ENCODE peak calls at places on chromosomes 1 and 21, in ten cellular contexts. One of them, this sample, is unnamed.

GRCh38 chr1:71621785-71622184 is 541.0 kb upstream of the ZRANB2 start:
- DNase-seq in transverse colon: no peak
- DNase-seq in MCF 10A: peak; percentile 34
- DNase-seq in heart left ventricle: no peak
- DNase-seq in SK-N-SH: no peak
- DNase-seq in dorsolateral prefrontal cortex: no peak
- DNase-seq in HFFc6: peak; percentile 54
- DNase-seq in CD4-positive, alpha-beta T cell: no peak
- DNase-seq in pancreas: no peak
- DNase-seq in cardiac fibroblast: no peak
- DNase-seq in this sample: no peak

GRCh38 chr21:32055305-32055704 is 182.5 kb downstream of the HUNK start:
- DNase-seq in transverse colon: no peak
- DNase-seq in MCF 10A: no peak
- DNase-seq in heart left ventricle: no peak
- DNase-seq in SK-N-SH: no peak
- DNase-seq in dorsolateral prefrontal cortex: no peak
- DNase-seq in HFFc6: no peak
- DNase-seq in CD4-positive, alpha-beta T cell: no peak
- DNase-seq in pancreas: no peak
- DNase-seq in cardiac fibroblast: no peak
- DNase-seq in this sample: no peak

GRCh38 chr1:51555866-51556619 is 37.0 kb upstream of the EPS15 start:
- DNase-seq in transverse colon: no peak
- DNase-seq in MCF 10A: no peak
- DNase-seq in heart left ventricle: no peak
- DNase-seq in SK-N-SH: no peak
- DNase-seq in dorsolateral prefrontal cortex: no peak
- DNase-seq in HFFc6: no peak
- DNase-seq in CD4-positive, alpha-beta T cell: no peak
- DNase-seq in pancreas: no peak
- DNase-seq in cardiac fibroblast: no peak
- DNase-seq in this sample: no peak

GRCh38 chr1:180674603-180675530 is 43.0 kb downstream of the XPR1 start:
- DNase-seq in transverse colon: no peak
- DNase-seq in MCF 10A: peak; percentile 10
- DNase-seq in heart left ventricle: no peak
- DNase-seq in SK-N-SH: no peak
- DNase-seq in dorsolateral prefrontal cortex: no peak
- DNase-seq in HFFc6: no peak
- DNase-seq in CD4-positive, alpha-beta T cell: no peak
- DNase-seq in pancreas: no peak
- DNase-seq in cardiac fibroblast: peak; percentile 26
- DNase-seq in this sample: no peak

GRCh38 chr1:245001252-245001651 is 136.9 kb upstream of the HNRNPU start:
- DNase-seq in transverse colon: no peak
- DNase-seq in MCF 10A: no peak
- DNase-seq in heart left ventricle: no peak
- DNase-seq in SK-N-SH: no peak
- DNase-seq in dorsolateral prefrontal cortex: no peak
- DNase-seq in HFFc6: no peak
- DNase-seq in CD4-positive, alpha-beta T cell: no peak
- DNase-seq in pancreas: no peak
- DNase-seq in cardiac fibroblast: no peak
- DNase-seq in this sample: no peak

GRCh38 chr1:61182049-61182448 is 99.7 kb downstream of the NFIA start:
- DNase-seq in transverse colon: no peak
- DNase-seq in MCF 10A: peak; percentile 28
- DNase-seq in heart left ventricle: no peak
- DNase-seq in SK-N-SH: no peak
- DNase-seq in dorsolateral prefrontal cortex: no peak
- DNase-seq in HFFc6: peak; percentile 69
- DNase-seq in CD4-positive, alpha-beta T cell: no peak
- DNase-seq in pancreas: no peak
- DNase-seq in cardiac fibroblast: peak; percentile 63
- DNase-seq in this sample: no peak

GRCh38 chr1:9822490-9822889 is 1.3 kb downstream of the CLSTN1 start:
- DNase-seq in transverse colon: no peak
- DNase-seq in MCF 10A: no peak
- DNase-seq in heart left ventricle: no peak
- DNase-seq in SK-N-SH: no peak
- DNase-seq in dorsolateral prefrontal cortex: no peak
- DNase-seq in HFFc6: no peak
- DNase-seq in CD4-positive, alpha-beta T cell: no peak
- DNase-seq in pancreas: no peak
- DNase-seq in cardiac fibroblast: no peak
- DNase-seq in this sample: no peak

GRCh38 chr21:17742940-17743592 is 76.1 kb downstream of the C21orf91 start:
- DNase-seq in transverse colon: no peak
- DNase-seq in MCF 10A: no peak
- DNase-seq in heart left ventricle: no peak
- DNase-seq in SK-N-SH: no peak
- DNase-seq in dorsolateral prefrontal cortex: no peak
- DNase-seq in HFFc6: no peak
- DNase-seq in CD4-positive, alpha-beta T cell: no peak
- DNase-seq in pancreas: no peak
- DNase-seq in cardiac fibroblast: no peak
- DNase-seq in this sample: no peak

GRCh38 chr1:169300854-169301253 is 66.7 kb downstream of the NME7 start:
- DNase-seq in transverse colon: no peak
- DNase-seq in MCF 10A: no peak
- DNase-seq in heart left ventricle: no peak
- DNase-seq in SK-N-SH: no peak
- DNase-seq in dorsolateral prefrontal cortex: no peak
- DNase-seq in HFFc6: no peak
- DNase-seq in CD4-positive, alpha-beta T cell: no peak
- DNase-seq in pancreas: no peak
- DNase-seq in cardiac fibroblast: no peak
- DNase-seq in this sample: no peak

GRCh38 chr21:42056996-42057689 is 14.0 kb upstream of the UMODL1 start:
- DNase-seq in transverse colon: peak; percentile 81
- DNase-seq in MCF 10A: peak; percentile 64
- DNase-seq in heart left ventricle: no peak
- DNase-seq in SK-N-SH: no peak
- DNase-seq in dorsolateral prefrontal cortex: no peak
- DNase-seq in HFFc6: no peak
- DNase-seq in CD4-positive, alpha-beta T cell: no peak
- DNase-seq in pancreas: peak; percentile 75
- DNase-seq in cardiac fibroblast: peak; percentile 67
- DNase-seq in this sample: no peak

GRCh38 chr1:64686828-64687724 is 57.8 kb upstream of the RAVER2 start:
- DNase-seq in transverse colon: peak; percentile 22
- DNase-seq in MCF 10A: peak; percentile 71
- DNase-seq in heart left ventricle: no peak
- DNase-seq in SK-N-SH: peak; percentile 49
- DNase-seq in dorsolateral prefrontal cortex: no peak
- DNase-seq in HFFc6: peak; percentile 36
- DNase-seq in CD4-positive, alpha-beta T cell: peak; percentile 10
- DNase-seq in pancreas: no peak
- DNase-seq in cardiac fibroblast: peak; percentile 74
- DNase-seq in this sample: peak; percentile 34

GRCh38 chr1:26132825-26133167 is 21.2 kb downstream of the PDIK1L start:
- DNase-seq in transverse colon: no peak
- DNase-seq in MCF 10A: no peak
- DNase-seq in heart left ventricle: no peak
- DNase-seq in SK-N-SH: no peak
- DNase-seq in dorsolateral prefrontal cortex: no peak
- DNase-seq in HFFc6: no peak
- DNase-seq in CD4-positive, alpha-beta T cell: no peak
- DNase-seq in pancreas: no peak
- DNase-seq in cardiac fibroblast: no peak
- DNase-seq in this sample: no peak

GRCh38 chr21:42037943-42038342 is 27.8 kb upstream of the ZBTB21 start:
- DNase-seq in transverse colon: peak; percentile 38
- DNase-seq in MCF 10A: no peak
- DNase-seq in heart left ventricle: no peak
- DNase-seq in SK-N-SH: no peak
- DNase-seq in dorsolateral prefrontal cortex: no peak
- DNase-seq in HFFc6: no peak
- DNase-seq in CD4-positive, alpha-beta T cell: no peak
- DNase-seq in pancreas: no peak
- DNase-seq in cardiac fibroblast: no peak
- DNase-seq in this sample: no peak

GRCh38 chr1:44421374-44422028 is 16.4 kb downstream of the RNF220 start:
- DNase-seq in transverse colon: no peak
- DNase-seq in MCF 10A: no peak
- DNase-seq in heart left ventricle: no peak
- DNase-seq in SK-N-SH: no peak
- DNase-seq in dorsolateral prefrontal cortex: no peak
- DNase-seq in HFFc6: no peak
- DNase-seq in CD4-positive, alpha-beta T cell: no peak
- DNase-seq in pancreas: no peak
- DNase-seq in cardiac fibroblast: no peak
- DNase-seq in this sample: no peak

GRCh38 chr1:77143529-77144121 is 75.6 kb downstream of the PIGK start:
- DNase-seq in transverse colon: no peak
- DNase-seq in MCF 10A: peak; percentile 8
- DNase-seq in heart left ventricle: no peak
- DNase-seq in SK-N-SH: peak; percentile 15
- DNase-seq in dorsolateral prefrontal cortex: no peak
- DNase-seq in HFFc6: no peak
- DNase-seq in CD4-positive, alpha-beta T cell: no peak
- DNase-seq in pancreas: no peak
- DNase-seq in cardiac fibroblast: peak; percentile 17
- DNase-seq in this sample: no peak

GRCh38 chr1:168674252-168674651 is 54.8 kb downstream of the DPT start:
- DNase-seq in transverse colon: no peak
- DNase-seq in MCF 10A: no peak
- DNase-seq in heart left ventricle: no peak
- DNase-seq in SK-N-SH: no peak
- DNase-seq in dorsolateral prefrontal cortex: no peak
- DNase-seq in HFFc6: no peak
- DNase-seq in CD4-positive, alpha-beta T cell: no peak
- DNase-seq in pancreas: no peak
- DNase-seq in cardiac fibroblast: no peak
- DNase-seq in this sample: no peak

GRCh38 chr1:161733526-161733925 is 12.2 kb downstream of the FCRLB start:
- DNase-seq in transverse colon: no peak
- DNase-seq in MCF 10A: peak; percentile 90
- DNase-seq in heart left ventricle: no peak
- DNase-seq in SK-N-SH: no peak
- DNase-seq in dorsolateral prefrontal cortex: no peak
- DNase-seq in HFFc6: peak; percentile 93
- DNase-seq in CD4-positive, alpha-beta T cell: no peak
- DNase-seq in pancreas: no peak
- DNase-seq in cardiac fibroblast: peak; percentile 88
- DNase-seq in this sample: no peak

GRCh38 chr1:27299385-27300252 is 22.3 kb upstream of the TMEM222 start:
- DNase-seq in transverse colon: peak; percentile 70
- DNase-seq in MCF 10A: peak; percentile 85
- DNase-seq in heart left ventricle: peak; percentile 75
- DNase-seq in SK-N-SH: peak; percentile 78
- DNase-seq in dorsolateral prefrontal cortex: peak; percentile 90
- DNase-seq in HFFc6: peak; percentile 100
- DNase-seq in CD4-positive, alpha-beta T cell: no peak
- DNase-seq in pancreas: no peak
- DNase-seq in cardiac fibroblast: peak; percentile 99
- DNase-seq in this sample: no peak

GRCh38 chr1:167002354-167002753 is 13.3 kb downstream of the MAEL start:
- DNase-seq in transverse colon: no peak
- DNase-seq in MCF 10A: no peak
- DNase-seq in heart left ventricle: no peak
- DNase-seq in SK-N-SH: no peak
- DNase-seq in dorsolateral prefrontal cortex: no peak
- DNase-seq in HFFc6: no peak
- DNase-seq in CD4-positive, alpha-beta T cell: no peak
- DNase-seq in pancreas: no peak
- DNase-seq in cardiac fibroblast: no peak
- DNase-seq in this sample: no peak
- TF ChIP-seq CTCF in transverse colon: no peak
- TF ChIP-seq CTCF in MCF 10A: no peak
- TF ChIP-seq CTCF in heart left ventricle: no peak
- TF ChIP-seq CTCF in SK-N-SH: no peak
- TF ChIP-seq CTCF in dorsolateral prefrontal cortex: no peak
- TF ChIP-seq CTCF in HFFc6: no peak
- TF ChIP-seq CTCF in CD4-positive, alpha-beta T cell: no peak
- TF ChIP-seq CTCF in pancreas: no peak
- TF ChIP-seq CTCF in cardiac fibroblast: no peak
- TF ChIP-seq CTCF in this sample: no peak

DNA sequence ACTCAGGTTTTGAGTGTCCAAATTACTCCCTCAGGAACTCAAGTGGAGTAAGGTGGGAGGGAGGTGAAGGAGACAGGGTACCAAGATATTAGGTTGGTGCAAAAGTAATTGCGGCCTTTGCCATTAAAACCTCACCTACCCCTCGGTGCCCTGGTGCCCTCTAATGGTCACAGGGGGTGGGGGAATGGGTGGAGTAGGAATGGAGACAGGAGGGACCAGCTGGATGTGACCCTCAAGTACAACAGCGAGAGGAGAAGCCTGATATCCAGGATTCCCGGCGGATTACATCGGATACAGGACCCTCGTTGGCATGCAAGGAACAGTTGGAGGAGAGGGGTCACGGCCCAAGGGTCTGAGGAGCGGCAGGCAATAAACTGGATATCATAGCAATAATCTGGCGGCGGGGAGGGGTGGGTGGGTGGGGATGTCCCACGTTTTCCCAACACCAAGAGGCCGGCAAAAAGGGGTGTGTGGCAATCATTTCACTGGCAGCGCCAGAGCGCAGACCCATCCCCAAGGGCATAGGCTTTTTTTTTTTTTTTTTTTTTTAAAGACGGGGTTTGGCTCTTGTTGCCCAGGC is 4.3 kb upstream of the ZBTB7B start:
- DNase-seq in transverse colon: no peak
- DNase-seq in MCF 10A: no peak
- DNase-seq in heart left ventricle: no peak
- DNase-seq in SK-N-SH: no peak
- DNase-seq in dorsolateral prefrontal cortex: no peak
- DNase-seq in HFFc6: no peak
- DNase-seq in CD4-positive, alpha-beta T cell: no peak
- DNase-seq in pancreas: no peak
- DNase-seq in cardiac fibroblast: no peak
- DNase-seq in this sample: no peak
- TF ChIP-seq CTCF in transverse colon: no peak
- TF ChIP-seq CTCF in MCF 10A: peak; percentile 9
- TF ChIP-seq CTCF in heart left ventricle: no peak
- TF ChIP-seq CTCF in SK-N-SH: peak; percentile 18
- TF ChIP-seq CTCF in dorsolateral prefrontal cortex: no peak
- TF ChIP-seq CTCF in HFFc6: no peak
- TF ChIP-seq CTCF in CD4-positive, alpha-beta T cell: no peak
- TF ChIP-seq CTCF in pancreas: no peak
- TF ChIP-seq CTCF in cardiac fibroblast: peak; percentile 15
- TF ChIP-seq CTCF in this sample: no peak

GRCh38 chr1:234393190-234393589 is 19.9 kb downstream of the COA6 start:
- DNase-seq in transverse colon: no peak
- DNase-seq in MCF 10A: no peak
- DNase-seq in heart left ventricle: no peak
- DNase-seq in SK-N-SH: no peak
- DNase-seq in dorsolateral prefrontal cortex: no peak
- DNase-seq in HFFc6: no peak
- DNase-seq in CD4-positive, alpha-beta T cell: no peak
- DNase-seq in pancreas: no peak
- DNase-seq in cardiac fibroblast: no peak
- DNase-seq in this sample: no peak
- TF ChIP-seq CTCF in transverse colon: no peak
- TF ChIP-seq CTCF in MCF 10A: no peak
- TF ChIP-seq CTCF in heart left ventricle: no peak
- TF ChIP-seq CTCF in SK-N-SH: peak; percentile 29
- TF ChIP-seq CTCF in dorsolateral prefrontal cortex: no peak
- TF ChIP-seq CTCF in HFFc6: no peak
- TF ChIP-seq CTCF in CD4-positive, alpha-beta T cell: peak; percentile 51
- TF ChIP-seq CTCF in pancreas: no peak
- TF ChIP-seq CTCF in cardiac fibroblast: no peak
- TF ChIP-seq CTCF in this sample: no peak

GRCh38 chr1:176119549-176119948 is 87.5 kb downstream of the COP1 start:
- DNase-seq in transverse colon: no peak
- DNase-seq in MCF 10A: peak; percentile 47
- DNase-seq in heart left ventricle: no peak
- DNase-seq in SK-N-SH: no peak
- DNase-seq in dorsolateral prefrontal cortex: no peak
- DNase-seq in HFFc6: peak; percentile 13
- DNase-seq in CD4-positive, alpha-beta T cell: no peak
- DNase-seq in pancreas: no peak
- DNase-seq in cardiac fibroblast: peak; percentile 25
- DNase-seq in this sample: no peak
- TF ChIP-seq CTCF in transverse colon: no peak
- TF ChIP-seq CTCF in MCF 10A: peak; percentile 36
- TF ChIP-seq CTCF in heart left ventricle: no peak
- TF ChIP-seq CTCF in SK-N-SH: peak; percentile 33
- TF ChIP-seq CTCF in dorsolateral prefrontal cortex: no peak
- TF ChIP-seq CTCF in HFFc6: peak; percentile 53
- TF ChIP-seq CTCF in CD4-positive, alpha-beta T cell: peak; percentile 11
- TF ChIP-seq CTCF in pancreas: no peak
- TF ChIP-seq CTCF in cardiac fibroblast: peak; percentile 17
- TF ChIP-seq CTCF in this sample: peak; percentile 18

This sample was measured in activated CD8-positive, alpha-beta T cell treated with anti-CD3 and anti-CD28 coated beads for 36 hours.